ENCODE peak calls at places on chromosomes 11 and 22, in five cellular contexts. D, L, G, F and S are unnamed samples.
A peak's percentile ranks its signal among the peaks of the same experiment; 100 is the strongest.

GRCh38 chr11:118918128-118918685 is 7.5 kb downstream of the BCL9L start:
- DNase-seq in D (no peak), L (no peak), G (peak; percentile 31), F (peak; percentile 85), S (peak; percentile 48)

GRCh38 chr22:41779889-41780505 is 20.5 kb upstream of the CCDC134 start:
- DNase-seq in D (no peak), L (no peak), G (no peak), F (no peak), S (no peak)

GRCh38 chr11:67638535-67639437 is 777 bp downstream of the TBX10 start:
- DNase-seq in D (no peak), L (no peak), G (no peak), F (no peak), S (no peak)

GRCh38 chr11:86802601-86803051 is 2.3 kb downstream of the PRSS23 start:
- DNase-seq in D (peak; percentile 33), L (no peak), G (peak; percentile 53), F (peak; percentile 87), S (no peak)

GRCh38 chr11:110200241-110200640 is 96.2 kb downstream of the RDX start:
- DNase-seq in D (no peak), L (no peak), G (no peak), F (peak; percentile 63), S (no peak)

GRCh38 chr22:43228330-43228729 is 41.4 kb upstream of the TTLL12 start:
- DNase-seq in D (peak; percentile 51), L (peak; percentile 30), G (peak; percentile 69), F (peak; percentile 40), S (peak; percentile 62)

GRCh38 chr11:128208329-128209220 is 378.8 kb downstream of the ETS1 start:
- DNase-seq in D (no peak), L (peak; percentile 11), G (no peak), F (peak; percentile 91), S (no peak)

GRCh38 chr22:49780281-49780991 is 47.2 kb downstream of the BRD1 start:
- DNase-seq in D (no peak), L (no peak), G (no peak), F (no peak), S (no peak)

GRCh38 chr11:1123970-1124369 is 33.8 kb upstream of the MUC5AC start:
- DNase-seq in D (no peak), L (no peak), G (no peak), F (no peak), S (no peak)

GRCh38 chr11:209275-210121 is 2.0 kb downstream of the RIC8A start:
- DNase-seq in D (peak; percentile 21), L (no peak), G (no peak), F (peak; percentile 50), S (no peak)

GRCh38 chr11:110710520-110711381 is 1.5 kb downstream of the ARHGAP20 start:
- DNase-seq in D (no peak), L (no peak), G (peak; percentile 59), F (peak; percentile 4), S (peak; percentile 78)

GRCh38 chr22:47213571-47214230 is 451.3 kb downstream of the TBC1D22A start:
- DNase-seq in D (peak; percentile 59), L (peak; percentile 30), G (peak; percentile 64), F (no peak), S (no peak)

GRCh38 chr11:14259186-14259784 is 99.7 kb downstream of the RRAS2 start:
- DNase-seq in D (no peak), L (no peak), G (no peak), F (no peak), S (no peak)

GRCh38 chr11:117045956-117046355 is 52.3 kb downstream of the SIK3 start:
- DNase-seq in D (no peak), L (no peak), G (no peak), F (no peak), S (no peak)

GRCh38 chr22:23233746-23234408 is 53.6 kb downstream of the BCR start:
- DNase-seq in D (no peak), L (no peak), G (no peak), F (peak; percentile 64), S (no peak)

GRCh38 chr22:37990862-37991261 is 6.5 kb upstream of the SOX10 start:
- DNase-seq in D (no peak), L (no peak), G (no peak), F (no peak), S (no peak)

GRCh38 chr11:19633276-19633675 is 79.4 kb upstream of the NAV2 start:
- DNase-seq in D (no peak), L (no peak), G (no peak), F (no peak), S (no peak)

GRCh38 chr11:73173755-73174494 is 31.8 kb upstream of the FCHSD2 start:
- DNase-seq in D (no peak), L (no peak), G (no peak), F (no peak), S (no peak)

GRCh38 chr22:43511276-43511910 is 99.6 kb downstream of the MPPED1 start:
- DNase-seq in D (no peak), L (no peak), G (no peak), F (no peak), S (no peak)

GRCh38 chr11:62545437-62546243 is 966 bp downstream of the AHNAK start:
- DNase-seq in D (peak; percentile 93), L (peak; percentile 79), G (peak; percentile 74), F (peak; percentile 94), S (peak; percentile 80)

GRCh38 chr22:44597616-44598015 is 99.6 kb upstream of the RTL6 start:
- DNase-seq in D (no peak), L (no peak), G (no peak), F (no peak), S (peak; percentile 61)

GRCh38 chr11:34850339-34850738 is 65.8 kb downstream of the APIP start:
- DNase-seq in D (no peak), L (no peak), G (no peak), F (peak; percentile 20), S (no peak)

GRCh38 chr11:42034821-42035220 is 575.4 kb upstream of the LRRC4C start:
- DNase-seq in D (no peak), L (no peak), G (no peak), F (no peak), S (no peak)

GRCh38 chr22:19710769-19711106 is 3.6 kb upstream of the SEPTIN5 start:
- DNase-seq in D (no peak), L (no peak), G (no peak), F (no peak), S (no peak)

GRCh38 chr11:124170801-124171586 is 12.2 kb upstream of the OR10D3 start:
- DNase-seq in D (no peak), L (no peak), G (no peak), F (no peak), S (no peak)

GRCh38 chr11:107397357-107397756 is 60.3 kb downstream of the CWF19L2 start:
- DNase-seq in D (no peak), L (no peak), G (no peak), F (no peak), S (peak; percentile 10)

GRCh38 chr22:35887296-35887875 is 141.2 kb downstream of the RBFOX2 start:
- DNase-seq in D (no peak), L (no peak), G (no peak), F (peak; percentile 77), S (no peak)